ENCODE peak calls at places on chromosomes 6 and 20, in six cellular contexts. N, T, C, X, Z and P are unnamed samples.

GRCh38 chr6:3608159-3608558 is 143.4 kb downstream of the PXDC1 start:
- DNase-seq in T (no peak), C (no peak), Z (no peak), X (no peak), N (no peak), P (no peak)

GRCh38 chr6:104123227-104123626 is 736.5 kb downstream of the HACE1 start:
- DNase-seq in C (no peak), Z (no peak), N (no peak), X (no peak), T (no peak), P (no peak)

GRCh38 chr6:161917645-161918044 is 643.8 kb upstream of the AGPAT4 start:
- DNase-seq in N (no peak), T (peak; percentile 20), Z (no peak), X (no peak), C (no peak), P (peak; percentile 58)

GRCh38 chr6:138004423-138005287 is 102.6 kb downstream of the PERP start:
- DNase-seq in T (peak; percentile 49), C (no peak), Z (no peak), X (peak; percentile 41), N (peak; percentile 61), P (no peak)

GRCh38 chr6:37783831-37784584 is 35.5 kb upstream of the ZFAND3 start:
- DNase-seq in C (no peak), X (no peak), Z (no peak), N (no peak), T (peak; percentile 75), P (no peak)

GRCh38 chr6:115545410-115545986 is 515.2 kb downstream of the FRK start:
- DNase-seq in N (no peak), C (peak; percentile 45), Z (peak; percentile 65), T (no peak), X (no peak), P (no peak)

GRCh38 chr6:72182337-72183246 is 296.2 kb downstream of the RIMS1 start:
- DNase-seq in X (peak; percentile 24), C (peak; percentile 58), Z (peak; percentile 38), N (no peak), T (peak; percentile 58), P (peak; percentile 40)

GRCh38 chr6:32665621-32666140 is 776 bp downstream of the HLA-DQB1 start:
- DNase-seq in X (no peak), T (no peak), Z (no peak), N (no peak), C (no peak), P (no peak)

GRCh38 chr20:46261456-46262253 is 46.6 kb downstream of the CDH22 start:
- DNase-seq in T (no peak), X (no peak), C (no peak), Z (no peak), N (no peak), P (no peak)

GRCh38 chr20:58103961-58104360 is 124.5 kb downstream of the ANKRD60 start:
- DNase-seq in Z (no peak), C (no peak), X (no peak), N (no peak), T (no peak), P (no peak)

GRCh38 chr6:167130712-167131684 is 8.1 kb downstream of the CCR6 start:
- DNase-seq in X (no peak), N (no peak), Z (no peak), T (no peak), C (no peak), P (no peak)

GRCh38 chr6:70954750-70955149 is 2.1 kb downstream of the B3GAT2 start:
- DNase-seq in T (no peak), N (no peak), C (no peak), Z (no peak), X (no peak), P (no peak)

GRCh38 chr6:70955441-70956190 is 1.2 kb downstream of the B3GAT2 start:
- DNase-seq in Z (peak; percentile 70), C (peak; percentile 87), X (peak; percentile 65), T (peak; percentile 83), N (peak; percentile 59), P (peak; percentile 49)

GRCh38 chr6:70956451-70957283 is at the start of gene B3GAT2:
- DNase-seq in X (peak; percentile 3), Z (no peak), C (peak; percentile 50), N (no peak), T (peak; percentile 52), P (peak; percentile 5)

GRCh38 chr6:70957284-70957617 is 391 bp upstream of the B3GAT2 start:
- DNase-seq in N (no peak), X (no peak), T (no peak), Z (no peak), C (peak; percentile 32), P (no peak)

GRCh38 chr6:70956191-70956450 is 739 bp downstream of the B3GAT2 start:
- DNase-seq in Z (no peak), T (no peak), X (no peak), C (no peak), N (no peak), P (no peak)
- H3K4me3 ChIP-seq in Z (peak overlapping the region; percentile 68), T (peak overlapping the region; percentile 65), X (peak overlapping the region; percentile 33), C (peak overlapping the region; percentile 77), N (no peak overlapping the region), P (peak overlapping the region; percentile 53)

DNA sequence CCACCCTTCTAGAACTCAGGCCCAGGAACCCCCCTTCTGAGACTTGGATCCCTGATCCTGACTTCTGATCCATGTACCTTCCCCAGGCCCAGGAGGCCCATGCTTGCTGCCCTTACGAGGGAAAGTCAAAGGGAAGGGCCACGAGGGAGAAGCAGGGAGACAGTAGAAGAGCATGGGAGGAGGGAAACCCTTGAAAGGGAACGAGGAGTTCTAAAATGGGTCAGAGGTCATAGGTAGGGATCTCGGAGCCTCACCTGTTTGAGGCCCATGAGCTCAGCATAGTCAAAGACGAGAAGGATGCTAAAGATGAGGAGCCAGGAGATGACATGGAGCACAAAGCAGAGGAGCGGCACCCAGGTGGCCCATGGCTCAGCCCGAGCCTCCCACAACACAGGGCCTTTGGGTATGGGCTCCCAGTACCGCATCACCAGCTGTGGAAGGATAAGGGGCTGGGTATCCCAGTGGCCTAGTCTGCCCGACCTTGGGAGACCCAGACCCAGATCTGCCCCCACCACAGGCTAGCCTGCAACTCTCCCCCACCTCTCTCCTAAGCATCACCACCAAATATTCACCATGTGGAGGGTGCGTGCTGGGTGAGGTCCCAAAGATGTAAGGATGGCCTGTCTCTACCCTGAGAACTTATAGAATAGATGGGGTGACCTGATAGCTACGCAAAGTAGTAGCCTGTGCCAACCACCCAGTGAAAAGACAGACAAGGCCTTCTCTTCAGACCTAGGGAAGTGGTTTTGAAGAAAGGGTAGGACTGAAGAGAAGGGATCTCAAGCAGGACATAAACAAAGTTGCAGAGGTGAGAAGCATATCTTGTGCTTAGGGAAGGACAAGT is 1.5 kb downstream of the NRM start:
- DNase-seq in Z (no peak), N (peak; percentile 46), X (no peak), C (no peak), T (no peak), P (no peak)
- H3K4me2 ChIP-seq in Z (peak overlapping the region; percentile 82), N (peak overlapping the region; percentile 99), X (no peak overlapping the region), C (no peak overlapping the region), T (no peak overlapping the region), P (peak overlapping the region; percentile 100)

DNA sequence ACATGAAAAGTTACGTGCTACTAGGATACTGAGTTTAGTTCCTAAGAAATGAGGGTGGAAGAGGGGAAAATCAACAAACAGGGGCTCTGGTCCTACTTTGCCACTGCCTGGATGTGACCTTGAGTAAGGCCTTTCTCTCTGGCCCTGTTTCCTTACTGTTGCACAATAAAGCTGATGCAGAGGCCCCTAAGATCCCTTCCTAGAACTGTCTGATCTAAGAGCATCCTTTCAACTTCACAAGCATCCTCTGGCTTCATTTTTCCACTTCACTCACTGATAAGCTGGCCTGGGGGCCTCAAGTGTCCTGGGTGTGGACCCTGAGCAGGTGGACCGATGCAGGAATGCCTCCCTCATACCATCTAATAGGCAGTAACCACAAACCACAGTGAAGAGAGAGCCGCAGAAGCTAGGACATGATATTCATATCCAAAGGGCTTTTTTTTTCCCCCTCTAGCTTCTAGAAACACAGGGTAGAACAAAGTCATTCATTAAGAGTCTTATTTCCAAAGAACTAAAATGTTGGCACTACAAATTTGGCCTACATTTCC is 21.5 kb downstream of the FKBP1A start:
- DNase-seq in Z (no peak), X (no peak), N (no peak), C (no peak), T (peak; percentile 31), P (no peak)
- H3K4me1 ChIP-seq in Z (peaks cover 9% of the 10 kb centered on the region), X (peaks cover 28% of the 10 kb centered on the region), N (peaks cover 5% of the 10 kb centered on the region), C (peaks cover 8% of the 10 kb centered on the region), T (peaks cover 47% of the 10 kb centered on the region), P (peaks cover 29% of the 10 kb centered on the region)

GRCh38 chr6:7389162-7389450 is 436 bp downstream of the CAGE1 start:
- DNase-seq in X (peak; percentile 71), Z (no peak), N (no peak), C (no peak), T (peak; percentile 78), P (no peak)

GRCh38 chr6:7390218-7390878 is 740 bp downstream of the RIOK1 start:
- DNase-seq in T (no peak), Z (no peak), C (no peak), N (peak; percentile 48), X (peak; percentile 76), P (peak; percentile 82)

GRCh38 chr6:7389451-7390217 is at the start of the genes CAGE1 and RIOK1:
- DNase-seq in C (peak; percentile 91), T (peak; percentile 99), Z (peak; percentile 65), N (peak; percentile 94), X (peak; percentile 93), P (peak; percentile 92)

GRCh38 chr6:7391244-7391643 is 1.6 kb downstream of the RIOK1 start:
- DNase-seq in C (no peak), Z (no peak), N (no peak), X (no peak), T (peak; percentile 43), P (no peak)

GRCh38 chr6:7392402-7392801 is 2.8 kb downstream of the RIOK1 start:
- DNase-seq in N (no peak), T (peak; percentile 44), C (no peak), X (no peak), Z (no peak), P (no peak)
- H3K4me3 ChIP-seq in N (peak overlapping the region; percentile 83), T (no peak overlapping the region), C (no peak overlapping the region), X (no peak overlapping the region), Z (no peak overlapping the region), P (no peak overlapping the region)

GRCh38 chr20:13392391-13392790 is 171.3 kb downstream of the ISM1 start:
- DNase-seq in N (no peak), Z (no peak), T (no peak), C (no peak), X (no peak), P (no peak)

GRCh38 chr20:13397300-13397724 is 176.2 kb downstream of the ISM1 start:
- DNase-seq in X (peak; percentile 53), C (no peak), Z (no peak), T (peak; percentile 68), N (no peak), P (peak; percentile 49)

GRCh38 chr20:13396826-13397225 is 175.8 kb downstream of the ISM1 start:
- DNase-seq in N (no peak), T (peak; percentile 2), C (no peak), Z (no peak), X (no peak), P (no peak)

GRCh38 chr20:13395232-13395631 is 174.2 kb downstream of the ISM1 start:
- DNase-seq in N (no peak), X (no peak), Z (no peak), T (no peak), C (no peak), P (no peak)

DNA sequence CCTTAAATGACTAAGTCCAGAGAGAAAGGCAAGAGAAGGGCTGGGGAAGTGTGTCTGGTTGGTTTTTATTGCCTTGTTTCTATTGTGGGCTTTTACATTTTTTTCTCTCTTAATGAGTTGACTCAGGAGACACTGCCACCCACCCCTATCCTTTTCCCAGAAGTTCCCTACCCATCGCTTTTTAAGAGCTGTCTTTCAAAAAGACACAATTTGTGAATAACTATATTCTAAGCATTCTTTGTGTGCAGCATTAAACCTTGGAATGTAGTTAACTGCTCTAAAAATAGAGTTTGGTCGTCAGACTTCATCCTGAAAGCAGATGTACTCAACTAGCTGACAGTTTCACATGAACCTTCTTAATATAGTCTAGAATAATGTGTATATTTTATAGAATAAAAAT is 175.0 kb downstream of the ISM1 start:
- DNase-seq in T (peak; percentile 53), X (peak; percentile 56), N (no peak), Z (no peak), C (no peak), P (peak; percentile 62)
- H3K4me2 ChIP-seq in T (peak overlapping the region; percentile 14), X (no peak overlapping the region), N (no peak overlapping the region), Z (no peak overlapping the region), C (no peak overlapping the region), P (no peak overlapping the region)